ENCODE peak calls at places on chromosomes 11 and 22, in nine cellular contexts. N is lower lobe of right lung; O is foreskin keratinocyte; F is AG04449; Y is stimulated activated CD4-positive, alpha-beta T cell treated with anti-CD3 and anti-CD28 coated beads, Interleukin-1b, Interleukin-23, amount 100 ng/mL, for 24 hours; T is activated CD8-positive, alpha-beta memory T cell treated with anti-CD3 and anti-CD28 coated beads for 1 hour; D is AG10803; C is NCI-H1105; V is body of pancreas. P is an unnamed sample.

GRCh38 chr11:78801161-78801884 is 226.7 kb upstream of the NARS2 start:
- DNase-seq in N (no peak), O (peak; percentile 89), F (peak; percentile 96), Y (no peak), T (no peak), D (peak; percentile 98), C (no peak), V (peak; percentile 41), P (peak; percentile 50)

GRCh38 chr11:132451942-132452601 is 1080.2 kb downstream of the OPCML start:
- DNase-seq in N (no peak), O (no peak), F (no peak), Y (no peak), T (no peak), D (peak; percentile 27), C (no peak), V (no peak), P (no peak)

GRCh38 chr11:64804346-64805210 is 1.6 kb upstream of the MAP4K2 start:
- DNase-seq in N (no peak), O (no peak), F (no peak), Y (no peak), T (no peak), D (no peak), C (no peak), V (no peak), P (no peak)

GRCh38 chr11:70416881-70417280 is 18.6 kb downstream of the CTTN start:
- DNase-seq in N (no peak), O (no peak), F (no peak), Y (no peak), T (no peak), D (no peak), C (no peak), V (no peak), P (no peak)

GRCh38 chr22:48050836-48051235 is 1288.4 kb downstream of the TBC1D22A start:
- DNase-seq in N (no peak), O (no peak), F (no peak), Y (no peak), T (no peak), D (no peak), C (no peak), V (no peak), P (no peak)

GRCh38 chr11:130549393-130549999 is 101.1 kb downstream of the ADAMTS15 start:
- DNase-seq in N (no peak), O (no peak), F (no peak), Y (no peak), T (no peak), D (no peak), C (no peak), V (no peak), P (no peak)

GRCh38 chr11:96145163-96145585 is 197.8 kb downstream of the MAML2 start:
- DNase-seq in N (no peak), O (peak; percentile 64), F (no peak), Y (no peak), T (no peak), D (peak; percentile 71), C (no peak), V (no peak), P (no peak)

GRCh38 chr11:76628408-76628947 is 42.1 kb downstream of the LRRC32 start:
- DNase-seq in N (no peak), O (no peak), F (no peak), Y (no peak), T (no peak), D (no peak), C (no peak), V (no peak), P (no peak)

GRCh38 chr11:1073261-1073724 is 1.4 kb upstream of the MUC2 start:
- DNase-seq in N (peak; percentile 75), O (peak; percentile 36), F (no peak), Y (no peak), T (no peak), D (peak; percentile 49), C (no peak), V (peak; percentile 65), P (no peak)

GRCh38 chr11:96393753-96394348 is 4.0 kb downstream of the JRKL start:
- DNase-seq in N (no peak), O (peak; percentile 14), F (no peak), Y (no peak), T (no peak), D (peak; percentile 55), C (peak; percentile 36), V (no peak), P (no peak)

GRCh38 chr22:37428649-37429586 is 1.6 kb upstream of the ELFN2 start:
- DNase-seq in N (no peak), O (peak; percentile 25), F (no peak), Y (peak; percentile 15), T (peak; percentile 21), D (peak; percentile 20), C (no peak), V (peak; percentile 43), P (no peak)

GRCh38 chr11:2775626-2776350 is 76.0 kb upstream of the KCNQ1OT1 start:
- DNase-seq in N (peak; percentile 41), O (no peak), F (no peak), Y (no peak), T (no peak), D (no peak), C (no peak), V (peak; percentile 11), P (no peak)

GRCh38 chr11:64553554-64554201 is 37.3 kb upstream of the SLC22A12 start:
- DNase-seq in N (no peak), O (peak; percentile 20), F (no peak), Y (no peak), T (no peak), D (peak; percentile 46), C (peak; percentile 51), V (peak; percentile 74), P (no peak)

GRCh38 chr11:11279956-11280689 is 72.9 kb downstream of the CSNK2A3 start:
- DNase-seq in N (no peak), O (no peak), F (no peak), Y (no peak), T (no peak), D (no peak), C (no peak), V (no peak), P (no peak)

GRCh38 chr11:2703487-2704141 is 3.8 kb upstream of the KCNQ1OT1 start:
- DNase-seq in N (peak; percentile 19), O (no peak), F (no peak), Y (no peak), T (no peak), D (no peak), C (no peak), V (no peak), P (no peak)

GRCh38 chr22:49769691-49770315 is 57.9 kb downstream of the BRD1 start:
- DNase-seq in N (peak; percentile 22), O (no peak), F (no peak), Y (no peak), T (no peak), D (no peak), C (no peak), V (no peak), P (no peak)

GRCh38 chr11:43021466-43021865 is 290.3 kb upstream of the API5 start:
- DNase-seq in N (no peak), O (no peak), F (no peak), Y (no peak), T (no peak), D (no peak), C (peak; percentile 30), V (no peak), P (no peak)

GRCh38 chr22:30754971-30755759 is 60.5 kb downstream of the OSBP2 start:
- DNase-seq in N (no peak), O (peak; percentile 59), F (peak; percentile 46), Y (no peak), T (no peak), D (peak; percentile 84), C (peak; percentile 38), V (peak; percentile 51), P (peak; percentile 55)

GRCh38 chr22:17272511-17272991 is 53.3 kb upstream of the ADA2 start:
- DNase-seq in N (peak; percentile 25), O (no peak), F (no peak), Y (no peak), T (no peak), D (no peak), C (no peak), V (no peak), P (no peak)

GRCh38 chr11:95790933-95791247 is 592 bp downstream of the CEP57 start:
- DNase-seq in N (peak; percentile 86), O (peak; percentile 67), F (no peak), Y (peak; percentile 12), T (no peak), D (peak; percentile 42), C (peak; percentile 82), V (peak; percentile 71), P (no peak)

P was measured in epithelial cell of prostate.